ENCODE peak calls at places on chromosomes 5 and 9, in six cellular contexts. V is SJSA1, N is left ventricle myocardium inferior, G is hippocampal formation, I is Karpas-422, K is aorta. U is an unnamed sample.

GRCh38 chr5:116576043-116576713 is 1.6 kb upstream of the SEMA6A start:
- DNase-seq in V (peak), K (peak), N (peak), G (peak), I (peak), U (peak)

GRCh38 chr9:133701981-133702797 is 36.0 kb downstream of the SARDH start:
- DNase-seq in K (peak), I (no peak), V (no peak), N (no peak), G (no peak), U (peak)

GRCh38 chr5:92801921-92802320 is 779.1 kb downstream of the NR2F1-AS1 start:
- DNase-seq in K (no peak), V (no peak), N (no peak), I (no peak), G (no peak), U (no peak)

GRCh38 chr9:110728058-110728457 is 59.5 kb downstream of the MUSK start:
- DNase-seq in I (no peak), N (no peak), K (no peak), G (no peak), V (no peak), U (no peak)

GRCh38 chr5:1743061-1743768 is 56.4 kb downstream of the MRPL36 start:
- DNase-seq in I (no peak), G (no peak), V (no peak), K (peak), N (no peak), U (no peak)

GRCh38 chr5:172860520-172861443 is 26.7 kb downstream of the ERGIC1 start:
- DNase-seq in N (peak), I (no peak), G (peak), V (no peak), K (peak), U (peak)

GRCh38 chr9:16960084-16960483 is 89.6 kb upstream of the BNC2 start:
- DNase-seq in K (no peak), G (no peak), I (no peak), V (no peak), N (no peak), U (no peak)

GRCh38 chr5:1522601-1523479 is 920 bp downstream of the LPCAT1 start:
- DNase-seq in K (peak), V (no peak), I (peak), N (no peak), G (no peak), U (peak)

GRCh38 chr5:145247745-145248040 is 587.4 kb downstream of the PRELID2 start:
- DNase-seq in N (no peak), I (no peak), V (no peak), K (no peak), G (no peak), U (no peak)

GRCh38 chr5:21791304-21791703 is 1061.8 kb downstream of the CDH12 start:
- DNase-seq in I (no peak), V (no peak), K (no peak), N (no peak), G (no peak), U (no peak)

GRCh38 chr5:53479656-53480473 is 564 bp upstream of the FST start:
- DNase-seq in I (no peak), K (peak), V (peak), N (peak), G (no peak), U (peak)

GRCh38 chr5:91384671-91385430 is 1.7 kb upstream of the ARRDC3 start:
- DNase-seq in G (peak), N (no peak), I (peak), V (peak), K (no peak), U (no peak)

GRCh38 chr5:61673007-61673735 is 341.1 kb downstream of the ZSWIM6 start:
- DNase-seq in N (no peak), K (no peak), V (no peak), I (no peak), G (no peak), U (no peak)

GRCh38 chr5:171914939-171915338 is 91.5 kb downstream of the FBXW11 start:
- DNase-seq in N (no peak), G (no peak), V (no peak), K (no peak), I (no peak), U (no peak)

GRCh38 chr9:119227422-119227821 is 141.8 kb downstream of the BRINP1 start:
- DNase-seq in V (no peak), K (no peak), N (no peak), G (no peak), I (no peak), U (no peak)

GRCh38 chr5:151002250-151002649 is 18.1 kb upstream of the GPX3 start:
- DNase-seq in I (peak), K (no peak), N (no peak), V (no peak), G (peak), U (no peak)

GRCh38 chr9:116899337-116900006 is 212.4 kb downstream of the TRIM32 start:
- DNase-seq in K (no peak), I (no peak), G (no peak), N (no peak), V (peak), U (no peak)

GRCh38 chr9:37820142-37820541 is 19.5 kb downstream of the DCAF10 start:
- DNase-seq in I (no peak), G (no peak), N (no peak), K (no peak), V (no peak), U (no peak)

GRCh38 chr9:121640076-121640475 is 11.4 kb upstream of the DAB2IP start:
- DNase-seq in V (no peak), I (peak), N (peak), K (peak), G (no peak), U (peak)

GRCh38 chr5:157816682-157817268 is 42.2 kb downstream of the CLINT1 start:
- DNase-seq in V (no peak), I (peak), N (no peak), G (peak), K (no peak), U (no peak)

GRCh38 chr5:154461531-154461930 is 15.7 kb downstream of the SAP30L start:
- DNase-seq in I (no peak), K (no peak), N (no peak), V (no peak), G (no peak), U (no peak)

GRCh38 chr5:1752881-1753280 is 46.8 kb downstream of the MRPL36 start:
- DNase-seq in G (no peak), I (no peak), K (peak), N (no peak), V (no peak), U (peak)

GRCh38 chr9:129140397-129141065 is 29.3 kb downstream of the PTPA start:
- DNase-seq in N (peak), I (peak), K (no peak), G (no peak), V (no peak), U (no peak)

GRCh38 chr9:75170898-75171360 is 82.6 kb downstream of the OSTF1 start:
- DNase-seq in I (no peak), V (peak), N (no peak), K (no peak), G (no peak), U (no peak)

GRCh38 chr5:174765540-174765939 is 41.2 kb downstream of the MSX2 start:
- DNase-seq in K (no peak), V (no peak), I (no peak), N (no peak), G (no peak), U (no peak)

GRCh38 chr9:136088939-136089696 is 6.0 kb downstream of the NACC2 start:
- DNase-seq in I (peak), V (no peak), N (no peak), G (peak), K (peak), U (peak)

GRCh38 chr5:153671653-153672346 is 181.3 kb downstream of the GRIA1 start:
- DNase-seq in K (no peak), I (no peak), V (peak), N (no peak), G (no peak), U (no peak)

GRCh38 chr9:4762889-4763521 is 22.0 kb upstream of the AK3 start:
- DNase-seq in N (no peak), V (no peak), I (no peak), K (peak), G (no peak), U (no peak)

GRCh38 chr9:38734831-38735230 is 14.9 kb upstream of the FAM240B start:
- DNase-seq in K (no peak), N (no peak), V (no peak), G (no peak), I (no peak), U (no peak)